ENCODE peak calls at places on chromosomes 3 and 15, in six cellular contexts. U is GM04504, V is globus pallidus, N is GM12864, W is heart left ventricle, O is DMS79 treated with DMSO at 0.1 percent for 48 hours. J is an unnamed sample.

GRCh38 chr3:103847081-103848062 is 1412.6 kb downstream of the ZPLD1 start:
- DNase-seq in O (no peak), U (no peak), W (no peak), N (no peak), V (peak; percentile 2), J (no peak)

GRCh38 chr15:51750186-51750585 is 1.2 kb upstream of the TMOD2 start:
- DNase-seq in N (no peak), W (no peak), O (no peak), V (no peak), U (no peak), J (no peak)

GRCh38 chr3:179276001-179276400 is 25.1 kb upstream of the KCNMB3 start:
- DNase-seq in W (no peak), N (no peak), O (no peak), U (no peak), V (no peak), J (no peak)

GRCh38 chr15:82768414-82769081 is 37.3 kb downstream of the FSD2 start:
- DNase-seq in O (no peak), W (no peak), N (no peak), V (no peak), U (no peak), J (no peak)

GRCh38 chr3:150844484-150844883 is 60.8 kb downstream of the MINDY4B start:
- DNase-seq in V (no peak), W (no peak), U (no peak), O (no peak), N (no peak), J (no peak)

GRCh38 chr3:15309662-15310335 is 22.6 kb downstream of the SH3BP5 start:
- DNase-seq in O (no peak), W (no peak), U (no peak), V (peak; percentile 90), N (no peak), J (no peak)

GRCh38 chr3:146019508-146019907 is 141.5 kb downstream of the PLOD2 start:
- DNase-seq in U (no peak), V (no peak), O (no peak), W (no peak), N (no peak), J (no peak)

GRCh38 chr3:12708584-12709192 is 44.8 kb upstream of the RAF1 start:
- DNase-seq in V (no peak), N (no peak), W (no peak), O (no peak), U (peak; percentile 84), J (no peak)

GRCh38 chr15:31457161-31457560 is 130.5 kb downstream of the KLF13 start:
- DNase-seq in O (no peak), N (no peak), V (no peak), U (peak; percentile 69), W (no peak), J (no peak)

GRCh38 chr3:88267847-88268246 is 118.1 kb downstream of the C3orf38 start:
- DNase-seq in V (no peak), N (no peak), W (no peak), U (no peak), O (no peak), J (no peak)

GRCh38 chr3:60917136-60917535 is 334.1 kb downstream of the FHIT start:
- DNase-seq in O (peak; percentile 17), N (no peak), W (peak; percentile 64), U (no peak), V (no peak), J (no peak)

GRCh38 chr3:71931930-71932329 is 147.0 kb upstream of the PROK2 start:
- DNase-seq in V (no peak), O (no peak), N (no peak), U (no peak), W (no peak), J (no peak)

GRCh38 chr15:74709011-74709410 is 13.2 kb upstream of the EDC3 start:
- DNase-seq in V (no peak), N (no peak), U (no peak), O (no peak), W (no peak), J (no peak)

GRCh38 chr15:62777657-62778056 is 264.9 kb upstream of the TPM1 start:
- DNase-seq in N (no peak), U (no peak), W (no peak), O (no peak), V (no peak), J (no peak)

GRCh38 chr3:29143151-29143550 is 137.7 kb upstream of the RBMS3 start:
- DNase-seq in V (no peak), O (no peak), W (no peak), U (no peak), N (no peak), J (no peak)

GRCh38 chr15:75779504-75779903 is 63.7 kb upstream of the UBE2Q2 start:
- DNase-seq in O (no peak), W (no peak), U (no peak), V (no peak), N (no peak), J (no peak)

J was measured in activated CD4-positive, alpha-beta T cell treated with anti-CD3 and anti-CD28 coated beads for 4 hours.